ENCODE peak calls at places on chromosome 19, in six cellular contexts. One of them, this sample, is unnamed.

GRCh38 chr19:28971011-28971410 is 241.9 kb downstream of the UQCRFS1 start:
- DNase-seq in NCI-H2171: no peak
- DNase-seq in activated CD4-positive, alpha-beta T cell treated with anti-CD3 and anti-CD28 coated beads for 24 hours: no peak
- DNase-seq in AG09319: no peak
- DNase-seq in A549: no peak
- DNase-seq in kidney tubule cell: no peak
- DNase-seq in this sample: no peak

GRCh38 chr19:54207908-54208783 is 7.5 kb downstream of the RPS9 start:
- DNase-seq in NCI-H2171: no peak
- DNase-seq in activated CD4-positive, alpha-beta T cell treated with anti-CD3 and anti-CD28 coated beads for 24 hours: no peak
- DNase-seq in AG09319: peak; percentile 73
- DNase-seq in A549: no peak
- DNase-seq in kidney tubule cell: peak; percentile 20
- DNase-seq in this sample: peak; percentile 71

GRCh38 chr19:35022460-35022859 is 7.8 kb upstream of the SCN1B start:
- DNase-seq in NCI-H2171: no peak
- DNase-seq in activated CD4-positive, alpha-beta T cell treated with anti-CD3 and anti-CD28 coated beads for 24 hours: no peak
- DNase-seq in AG09319: no peak
- DNase-seq in A549: no peak
- DNase-seq in kidney tubule cell: no peak
- DNase-seq in this sample: no peak

GRCh38 chr19:45149129-45149528 is 11.7 kb downstream of the NKPD1 start:
- DNase-seq in NCI-H2171: no peak
- DNase-seq in activated CD4-positive, alpha-beta T cell treated with anti-CD3 and anti-CD28 coated beads for 24 hours: no peak
- DNase-seq in AG09319: no peak
- DNase-seq in A549: no peak
- DNase-seq in kidney tubule cell: no peak
- DNase-seq in this sample: no peak

GRCh38 chr19:38788478-38789243 is at the start of gene LGALS7B:
- DNase-seq in NCI-H2171: no peak
- DNase-seq in activated CD4-positive, alpha-beta T cell treated with anti-CD3 and anti-CD28 coated beads for 24 hours: no peak
- DNase-seq in AG09319: no peak
- DNase-seq in A549: no peak
- DNase-seq in kidney tubule cell: no peak
- DNase-seq in this sample: no peak

GRCh38 chr19:54329476-54330165 is 9.3 kb downstream of the LILRA4 start:
- DNase-seq in NCI-H2171: no peak
- DNase-seq in activated CD4-positive, alpha-beta T cell treated with anti-CD3 and anti-CD28 coated beads for 24 hours: no peak
- DNase-seq in AG09319: no peak
- DNase-seq in A549: no peak
- DNase-seq in kidney tubule cell: no peak
- DNase-seq in this sample: no peak

GRCh38 chr19:10603084-10603872 is 16.2 kb upstream of the AP1M2 start:
- DNase-seq in NCI-H2171: no peak
- DNase-seq in activated CD4-positive, alpha-beta T cell treated with anti-CD3 and anti-CD28 coated beads for 24 hours: peak; percentile 48
- DNase-seq in AG09319: no peak
- DNase-seq in A549: no peak
- DNase-seq in kidney tubule cell: no peak
- DNase-seq in this sample: peak; percentile 14

GRCh38 chr19:49716154-49716553 is 25.2 kb downstream of the CPT1C start:
- DNase-seq in NCI-H2171: no peak
- DNase-seq in activated CD4-positive, alpha-beta T cell treated with anti-CD3 and anti-CD28 coated beads for 24 hours: no peak
- DNase-seq in AG09319: no peak
- DNase-seq in A549: no peak
- DNase-seq in kidney tubule cell: no peak
- DNase-seq in this sample: no peak

GRCh38 chr19:2127758-2128157 is 23.6 kb downstream of the AP3D1 start:
- DNase-seq in NCI-H2171: no peak
- DNase-seq in activated CD4-positive, alpha-beta T cell treated with anti-CD3 and anti-CD28 coated beads for 24 hours: no peak
- DNase-seq in AG09319: no peak
- DNase-seq in A549: no peak
- DNase-seq in kidney tubule cell: no peak
- DNase-seq in this sample: no peak

GRCh38 chr19:8702350-8702749 is 3.8 kb upstream of the ACTL9 start:
- DNase-seq in NCI-H2171: no peak
- DNase-seq in activated CD4-positive, alpha-beta T cell treated with anti-CD3 and anti-CD28 coated beads for 24 hours: peak; percentile 8
- DNase-seq in AG09319: no peak
- DNase-seq in A549: no peak
- DNase-seq in kidney tubule cell: no peak
- DNase-seq in this sample: no peak

GRCh38 chr19:47507031-47507430 is 7.8 kb downstream of the NAPA start:
- DNase-seq in NCI-H2171: peak; percentile 86
- DNase-seq in activated CD4-positive, alpha-beta T cell treated with anti-CD3 and anti-CD28 coated beads for 24 hours: no peak
- DNase-seq in AG09319: no peak
- DNase-seq in A549: no peak
- DNase-seq in kidney tubule cell: no peak
- DNase-seq in this sample: no peak

GRCh38 chr19:38004505-38005223 is 97.7 kb downstream of the SIPA1L3 start:
- DNase-seq in NCI-H2171: peak; percentile 91
- DNase-seq in activated CD4-positive, alpha-beta T cell treated with anti-CD3 and anti-CD28 coated beads for 24 hours: no peak
- DNase-seq in AG09319: peak; percentile 90
- DNase-seq in A549: peak; percentile 91
- DNase-seq in kidney tubule cell: peak; percentile 95
- DNase-seq in this sample: peak; percentile 98